ENCODE peak calls at places on chromosome 1, in nine cellular contexts. One of them, this sample, is unnamed.

GRCh38 chr1:47209091-47209490 is 19.3 kb upstream of the PDZK1IP1 start:
- DNase-seq in activated B cell treated with CpG ODN at 0.5 μM for 24 hours: no peak
- DNase-seq in naive thymus-derived CD8-positive, alpha-beta T cell: no peak
- DNase-seq in HFFc6: no peak
- DNase-seq in anterior cingulate cortex: no peak
- DNase-seq in stimulated activated CD4-positive, alpha-beta T cell treated with anti-CD3 and anti-CD28 coated beads, Interleukin-4, amount 100 ng/mL, for 24 hours: no peak
- DNase-seq in GM23338: no peak
- DNase-seq in HL-60: no peak
- DNase-seq in fibroblast of lung: no peak
- DNase-seq in this sample: no peak

GRCh38 chr1:94305704-94306103 is 68.3 kb upstream of the ARHGAP29 start:
- DNase-seq in activated B cell treated with CpG ODN at 0.5 μM for 24 hours: no peak
- DNase-seq in naive thymus-derived CD8-positive, alpha-beta T cell: no peak
- DNase-seq in HFFc6: peak; percentile 70
- DNase-seq in anterior cingulate cortex: no peak
- DNase-seq in stimulated activated CD4-positive, alpha-beta T cell treated with anti-CD3 and anti-CD28 coated beads, Interleukin-4, amount 100 ng/mL, for 24 hours: no peak
- DNase-seq in GM23338: no peak
- DNase-seq in HL-60: no peak
- DNase-seq in fibroblast of lung: no peak
- DNase-seq in this sample: peak; percentile 75

GRCh38 chr1:40712997-40713396 is 21.5 kb downstream of the NFYC start:
- DNase-seq in activated B cell treated with CpG ODN at 0.5 μM for 24 hours: no peak
- DNase-seq in naive thymus-derived CD8-positive, alpha-beta T cell: no peak
- DNase-seq in HFFc6: no peak
- DNase-seq in anterior cingulate cortex: no peak
- DNase-seq in stimulated activated CD4-positive, alpha-beta T cell treated with anti-CD3 and anti-CD28 coated beads, Interleukin-4, amount 100 ng/mL, for 24 hours: no peak
- DNase-seq in GM23338: no peak
- DNase-seq in HL-60: no peak
- DNase-seq in fibroblast of lung: no peak
- DNase-seq in this sample: no peak

GRCh38 chr1:202084791-202085681 is 37.7 kb upstream of the GPR37L1 start:
- DNase-seq in activated B cell treated with CpG ODN at 0.5 μM for 24 hours: no peak
- DNase-seq in naive thymus-derived CD8-positive, alpha-beta T cell: no peak
- DNase-seq in HFFc6: no peak
- DNase-seq in anterior cingulate cortex: peak; percentile 89
- DNase-seq in stimulated activated CD4-positive, alpha-beta T cell treated with anti-CD3 and anti-CD28 coated beads, Interleukin-4, amount 100 ng/mL, for 24 hours: no peak
- DNase-seq in GM23338: peak; percentile 32
- DNase-seq in HL-60: no peak
- DNase-seq in fibroblast of lung: no peak
- DNase-seq in this sample: no peak

GRCh38 chr1:217982711-217983405 is 302.2 kb upstream of the RRP15 start:
- DNase-seq in activated B cell treated with CpG ODN at 0.5 μM for 24 hours: no peak
- DNase-seq in naive thymus-derived CD8-positive, alpha-beta T cell: no peak
- DNase-seq in HFFc6: no peak
- DNase-seq in anterior cingulate cortex: no peak
- DNase-seq in stimulated activated CD4-positive, alpha-beta T cell treated with anti-CD3 and anti-CD28 coated beads, Interleukin-4, amount 100 ng/mL, for 24 hours: no peak
- DNase-seq in GM23338: peak; percentile 21
- DNase-seq in HL-60: no peak
- DNase-seq in fibroblast of lung: no peak
- DNase-seq in this sample: peak; percentile 5

GRCh38 chr1:16250547-16251251 is 13.7 kb upstream of the CPLANE2 start:
- DNase-seq in activated B cell treated with CpG ODN at 0.5 μM for 24 hours: no peak
- DNase-seq in naive thymus-derived CD8-positive, alpha-beta T cell: no peak
- DNase-seq in HFFc6: peak; percentile 49
- DNase-seq in anterior cingulate cortex: no peak
- DNase-seq in stimulated activated CD4-positive, alpha-beta T cell treated with anti-CD3 and anti-CD28 coated beads, Interleukin-4, amount 100 ng/mL, for 24 hours: no peak
- DNase-seq in GM23338: no peak
- DNase-seq in HL-60: no peak
- DNase-seq in fibroblast of lung: no peak
- DNase-seq in this sample: peak; percentile 66

GRCh38 chr1:172356620-172357019 is 63.9 kb upstream of the C1orf105 start:
- DNase-seq in activated B cell treated with CpG ODN at 0.5 μM for 24 hours: no peak
- DNase-seq in naive thymus-derived CD8-positive, alpha-beta T cell: no peak
- DNase-seq in HFFc6: peak; percentile 83
- DNase-seq in anterior cingulate cortex: no peak
- DNase-seq in stimulated activated CD4-positive, alpha-beta T cell treated with anti-CD3 and anti-CD28 coated beads, Interleukin-4, amount 100 ng/mL, for 24 hours: no peak
- DNase-seq in GM23338: no peak
- DNase-seq in HL-60: no peak
- DNase-seq in fibroblast of lung: peak; percentile 64
- DNase-seq in this sample: peak; percentile 92

GRCh38 chr1:170670751-170671628 is 7.1 kb downstream of the PRRX1 start:
- DNase-seq in activated B cell treated with CpG ODN at 0.5 μM for 24 hours: no peak
- DNase-seq in naive thymus-derived CD8-positive, alpha-beta T cell: no peak
- DNase-seq in HFFc6: no peak
- DNase-seq in anterior cingulate cortex: peak; percentile 58
- DNase-seq in stimulated activated CD4-positive, alpha-beta T cell treated with anti-CD3 and anti-CD28 coated beads, Interleukin-4, amount 100 ng/mL, for 24 hours: no peak
- DNase-seq in GM23338: peak; percentile 82
- DNase-seq in HL-60: no peak
- DNase-seq in fibroblast of lung: peak; percentile 66
- DNase-seq in this sample: no peak

GRCh38 chr1:111729271-111729921 is 9.8 kb downstream of the INKA2 start:
- DNase-seq in activated B cell treated with CpG ODN at 0.5 μM for 24 hours: no peak
- DNase-seq in naive thymus-derived CD8-positive, alpha-beta T cell: no peak
- DNase-seq in HFFc6: no peak
- DNase-seq in anterior cingulate cortex: no peak
- DNase-seq in stimulated activated CD4-positive, alpha-beta T cell treated with anti-CD3 and anti-CD28 coated beads, Interleukin-4, amount 100 ng/mL, for 24 hours: no peak
- DNase-seq in GM23338: no peak
- DNase-seq in HL-60: no peak
- DNase-seq in fibroblast of lung: no peak
- DNase-seq in this sample: peak; percentile 81

GRCh38 chr1:245301162-245301580 is 146.4 kb downstream of the KIF26B start:
- DNase-seq in activated B cell treated with CpG ODN at 0.5 μM for 24 hours: no peak
- DNase-seq in naive thymus-derived CD8-positive, alpha-beta T cell: no peak
- DNase-seq in HFFc6: no peak
- DNase-seq in anterior cingulate cortex: no peak
- DNase-seq in stimulated activated CD4-positive, alpha-beta T cell treated with anti-CD3 and anti-CD28 coated beads, Interleukin-4, amount 100 ng/mL, for 24 hours: no peak
- DNase-seq in GM23338: no peak
- DNase-seq in HL-60: no peak
- DNase-seq in fibroblast of lung: peak; percentile 45
- DNase-seq in this sample: no peak

GRCh38 chr1:158075078-158075477 is 81.6 kb downstream of the KIRREL1 start:
- DNase-seq in activated B cell treated with CpG ODN at 0.5 μM for 24 hours: no peak
- DNase-seq in naive thymus-derived CD8-positive, alpha-beta T cell: no peak
- DNase-seq in HFFc6: no peak
- DNase-seq in anterior cingulate cortex: peak; percentile 19
- DNase-seq in stimulated activated CD4-positive, alpha-beta T cell treated with anti-CD3 and anti-CD28 coated beads, Interleukin-4, amount 100 ng/mL, for 24 hours: no peak
- DNase-seq in GM23338: no peak
- DNase-seq in HL-60: no peak
- DNase-seq in fibroblast of lung: no peak
- DNase-seq in this sample: no peak

GRCh38 chr1:25724986-25725385 is 75.0 kb upstream of the SELENON start:
- DNase-seq in activated B cell treated with CpG ODN at 0.5 μM for 24 hours: no peak
- DNase-seq in naive thymus-derived CD8-positive, alpha-beta T cell: no peak
- DNase-seq in HFFc6: no peak
- DNase-seq in anterior cingulate cortex: no peak
- DNase-seq in stimulated activated CD4-positive, alpha-beta T cell treated with anti-CD3 and anti-CD28 coated beads, Interleukin-4, amount 100 ng/mL, for 24 hours: no peak
- DNase-seq in GM23338: peak; percentile 49
- DNase-seq in HL-60: no peak
- DNase-seq in fibroblast of lung: no peak
- DNase-seq in this sample: no peak

GRCh38 chr1:41400235-41400634 is 39.0 kb downstream of the FOXO6 start:
- DNase-seq in activated B cell treated with CpG ODN at 0.5 μM for 24 hours: no peak
- DNase-seq in naive thymus-derived CD8-positive, alpha-beta T cell: no peak
- DNase-seq in HFFc6: no peak
- DNase-seq in anterior cingulate cortex: no peak
- DNase-seq in stimulated activated CD4-positive, alpha-beta T cell treated with anti-CD3 and anti-CD28 coated beads, Interleukin-4, amount 100 ng/mL, for 24 hours: no peak
- DNase-seq in GM23338: no peak
- DNase-seq in HL-60: no peak
- DNase-seq in fibroblast of lung: peak; percentile 11
- DNase-seq in this sample: no peak

GRCh38 chr1:229874609-229875008 is 192.4 kb upstream of the GALNT2 start:
- DNase-seq in activated B cell treated with CpG ODN at 0.5 μM for 24 hours: no peak
- DNase-seq in naive thymus-derived CD8-positive, alpha-beta T cell: no peak
- DNase-seq in HFFc6: no peak
- DNase-seq in anterior cingulate cortex: no peak
- DNase-seq in stimulated activated CD4-positive, alpha-beta T cell treated with anti-CD3 and anti-CD28 coated beads, Interleukin-4, amount 100 ng/mL, for 24 hours: no peak
- DNase-seq in GM23338: no peak
- DNase-seq in HL-60: no peak
- DNase-seq in fibroblast of lung: no peak
- DNase-seq in this sample: no peak

GRCh38 chr1:231770776-231771175 is 144.2 kb downstream of the DISC1 start:
- DNase-seq in activated B cell treated with CpG ODN at 0.5 μM for 24 hours: no peak
- DNase-seq in naive thymus-derived CD8-positive, alpha-beta T cell: no peak
- DNase-seq in HFFc6: no peak
- DNase-seq in anterior cingulate cortex: no peak
- DNase-seq in stimulated activated CD4-positive, alpha-beta T cell treated with anti-CD3 and anti-CD28 coated beads, Interleukin-4, amount 100 ng/mL, for 24 hours: no peak
- DNase-seq in GM23338: no peak
- DNase-seq in HL-60: no peak
- DNase-seq in fibroblast of lung: no peak
- DNase-seq in this sample: no peak

This sample was measured in LHCN-M2.